ENCODE peak calls at places on chromosomes 12 and 14, in eight cellular contexts. One of them, this sample, is unnamed.

GRCh38 chr12:30417697-30418231 is 277.9 kb downstream of the IPO8 start:
- DNase-seq in body of pancreas: no peak
- DNase-seq in endothelial cell of umbilical vein: peak; percentile 10
- DNase-seq in spleen: no peak
- DNase-seq in IMR-90: peak; percentile 74
- DNase-seq in thyroid gland: no peak
- DNase-seq in sigmoid colon: no peak
- DNase-seq in ovary: no peak
- DNase-seq in this sample: no peak

GRCh38 chr12:53193953-53194716 is 12.9 kb downstream of the ITGB7 start:
- DNase-seq in thyroid gland: no peak
- DNase-seq in body of pancreas: no peak
- DNase-seq in endothelial cell of umbilical vein: no peak
- DNase-seq in IMR-90: no peak
- DNase-seq in sigmoid colon: no peak
- DNase-seq in spleen: no peak
- DNase-seq in ovary: no peak
- DNase-seq in this sample: no peak

GRCh38 chr14:67817750-67818438 is 1.5 kb upstream of the ZFYVE26 start:
- DNase-seq in sigmoid colon: no peak
- DNase-seq in thyroid gland: no peak
- DNase-seq in endothelial cell of umbilical vein: no peak
- DNase-seq in ovary: no peak
- DNase-seq in body of pancreas: no peak
- DNase-seq in spleen: no peak
- DNase-seq in IMR-90: no peak
- DNase-seq in this sample: peak; percentile 19

GRCh38 chr14:91331761-91332447 is 85.7 kb downstream of the CCDC88C start:
- DNase-seq in spleen: peak; percentile 88
- DNase-seq in sigmoid colon: no peak
- DNase-seq in thyroid gland: peak; percentile 26
- DNase-seq in endothelial cell of umbilical vein: peak; percentile 43
- DNase-seq in IMR-90: no peak
- DNase-seq in body of pancreas: no peak
- DNase-seq in ovary: no peak
- DNase-seq in this sample: no peak

GRCh38 chr12:6216581-6216980 is 16.4 kb downstream of the CD9 start:
- DNase-seq in thyroid gland: no peak
- DNase-seq in sigmoid colon: no peak
- DNase-seq in endothelial cell of umbilical vein: no peak
- DNase-seq in ovary: no peak
- DNase-seq in spleen: no peak
- DNase-seq in body of pancreas: no peak
- DNase-seq in IMR-90: no peak
- DNase-seq in this sample: no peak

GRCh38 chr12:66044731-66045130 is 85.8 kb downstream of the LLPH start:
- DNase-seq in body of pancreas: no peak
- DNase-seq in endothelial cell of umbilical vein: no peak
- DNase-seq in IMR-90: peak; percentile 63
- DNase-seq in spleen: no peak
- DNase-seq in thyroid gland: no peak
- DNase-seq in ovary: no peak
- DNase-seq in sigmoid colon: no peak
- DNase-seq in this sample: no peak

GRCh38 chr14:20501346-20501745 is 4.0 kb upstream of the RNASE10 start:
- DNase-seq in endothelial cell of umbilical vein: peak; percentile 45
- DNase-seq in ovary: no peak
- DNase-seq in spleen: no peak
- DNase-seq in IMR-90: peak; percentile 25
- DNase-seq in thyroid gland: no peak
- DNase-seq in sigmoid colon: no peak
- DNase-seq in body of pancreas: no peak
- DNase-seq in this sample: no peak

GRCh38 chr14:71365305-71365865 is 458.1 kb downstream of the PCNX1 start:
- DNase-seq in endothelial cell of umbilical vein: no peak
- DNase-seq in sigmoid colon: no peak
- DNase-seq in ovary: no peak
- DNase-seq in spleen: no peak
- DNase-seq in IMR-90: peak; percentile 56
- DNase-seq in thyroid gland: no peak
- DNase-seq in body of pancreas: no peak
- DNase-seq in this sample: no peak

GRCh38 chr14:104130974-104131651 is 7.3 kb upstream of the KIF26A start:
- DNase-seq in ovary: peak; percentile 41
- DNase-seq in sigmoid colon: peak; percentile 62
- DNase-seq in body of pancreas: peak; percentile 75
- DNase-seq in endothelial cell of umbilical vein: peak; percentile 29
- DNase-seq in spleen: peak; percentile 58
- DNase-seq in thyroid gland: peak; percentile 81
- DNase-seq in IMR-90: peak; percentile 1
- DNase-seq in this sample: peak; percentile 61

GRCh38 chr14:23864856-23865255 is 88.7 kb upstream of the DHRS4 start:
- DNase-seq in sigmoid colon: no peak
- DNase-seq in spleen: no peak
- DNase-seq in IMR-90: no peak
- DNase-seq in body of pancreas: no peak
- DNase-seq in thyroid gland: no peak
- DNase-seq in ovary: no peak
- DNase-seq in endothelial cell of umbilical vein: no peak
- DNase-seq in this sample: no peak

GRCh38 chr12:55728185-55728931 is 451 bp downstream of the CD63 start:
- DNase-seq in endothelial cell of umbilical vein: peak; percentile 61
- DNase-seq in ovary: peak; percentile 89
- DNase-seq in spleen: peak; percentile 92
- DNase-seq in thyroid gland: peak; percentile 88
- DNase-seq in IMR-90: peak; percentile 53
- DNase-seq in body of pancreas: peak; percentile 89
- DNase-seq in sigmoid colon: peak; percentile 94
- DNase-seq in this sample: peak; percentile 86

GRCh38 chr12:3456809-3457208 is 34.2 kb upstream of the PRMT8 start:
- DNase-seq in ovary: no peak
- DNase-seq in thyroid gland: no peak
- DNase-seq in IMR-90: no peak
- DNase-seq in sigmoid colon: no peak
- DNase-seq in endothelial cell of umbilical vein: no peak
- DNase-seq in spleen: no peak
- DNase-seq in body of pancreas: peak; percentile 40
- DNase-seq in this sample: no peak

GRCh38 chr14:100717371-100717770 is 9.3 kb upstream of the DLK1 start:
- DNase-seq in IMR-90: no peak
- DNase-seq in sigmoid colon: no peak
- DNase-seq in body of pancreas: no peak
- DNase-seq in ovary: no peak
- DNase-seq in thyroid gland: no peak
- DNase-seq in spleen: no peak
- DNase-seq in endothelial cell of umbilical vein: no peak
- DNase-seq in this sample: no peak

GRCh38 chr12:18882690-18883089 is 144.8 kb downstream of the CAPZA3 start:
- DNase-seq in spleen: no peak
- DNase-seq in endothelial cell of umbilical vein: no peak
- DNase-seq in body of pancreas: no peak
- DNase-seq in IMR-90: no peak
- DNase-seq in sigmoid colon: no peak
- DNase-seq in thyroid gland: no peak
- DNase-seq in ovary: no peak
- DNase-seq in this sample: no peak

GRCh38 chr12:4954632-4955354 is 45.1 kb downstream of the KCNA1 start:
- DNase-seq in IMR-90: no peak
- DNase-seq in spleen: no peak
- DNase-seq in endothelial cell of umbilical vein: no peak
- DNase-seq in sigmoid colon: no peak
- DNase-seq in body of pancreas: no peak
- DNase-seq in ovary: no peak
- DNase-seq in thyroid gland: peak; percentile 89
- DNase-seq in this sample: no peak

GRCh38 chr12:92272301-92272964 is 126.8 kb upstream of the BTG1 start:
- DNase-seq in ovary: no peak
- DNase-seq in spleen: no peak
- DNase-seq in endothelial cell of umbilical vein: no peak
- DNase-seq in thyroid gland: no peak
- DNase-seq in IMR-90: no peak
- DNase-seq in body of pancreas: no peak
- DNase-seq in sigmoid colon: no peak
- DNase-seq in this sample: no peak

GRCh38 chr14:47675489-47676300 is at the start of gene MDGA2:
- DNase-seq in endothelial cell of umbilical vein: no peak
- DNase-seq in IMR-90: no peak
- DNase-seq in thyroid gland: no peak
- DNase-seq in sigmoid colon: no peak
- DNase-seq in body of pancreas: no peak
- DNase-seq in spleen: peak; percentile 66
- DNase-seq in ovary: no peak
- DNase-seq in this sample: no peak

GRCh38 chr12:120841525-120841924 is 62.6 kb downstream of the SPPL3 start:
- DNase-seq in sigmoid colon: no peak
- DNase-seq in IMR-90: no peak
- DNase-seq in spleen: no peak
- DNase-seq in body of pancreas: no peak
- DNase-seq in thyroid gland: no peak
- DNase-seq in endothelial cell of umbilical vein: peak; percentile 33
- DNase-seq in ovary: no peak
- DNase-seq in this sample: no peak

GRCh38 chr12:122976648-122976975 is 1.6 kb downstream of the OGFOD2 start:
- DNase-seq in IMR-90: no peak
- DNase-seq in thyroid gland: no peak
- DNase-seq in sigmoid colon: no peak
- DNase-seq in endothelial cell of umbilical vein: no peak
- DNase-seq in ovary: no peak
- DNase-seq in body of pancreas: no peak
- DNase-seq in spleen: peak; percentile 81
- DNase-seq in this sample: no peak

GRCh38 chr14:35631071-35631805 is 97.3 kb downstream of the INSM2 start:
- DNase-seq in IMR-90: peak; percentile 2
- DNase-seq in endothelial cell of umbilical vein: no peak
- DNase-seq in spleen: no peak
- DNase-seq in body of pancreas: no peak
- DNase-seq in sigmoid colon: no peak
- DNase-seq in ovary: no peak
- DNase-seq in thyroid gland: no peak
- DNase-seq in this sample: no peak

GRCh38 chr14:96038920-96039632 is at the start of gene C14orf132:
- DNase-seq in endothelial cell of umbilical vein: peak; percentile 33
- DNase-seq in sigmoid colon: peak; percentile 85
- DNase-seq in body of pancreas: peak; percentile 64
- DNase-seq in spleen: peak; percentile 79
- DNase-seq in ovary: peak; percentile 66
- DNase-seq in IMR-90: peak; percentile 48
- DNase-seq in thyroid gland: peak; percentile 58
- DNase-seq in this sample: peak; percentile 55

GRCh38 chr12:51401020-51401419 is 9.8 kb upstream of the GALNT6 start:
- DNase-seq in spleen: no peak
- DNase-seq in thyroid gland: no peak
- DNase-seq in endothelial cell of umbilical vein: no peak
- DNase-seq in IMR-90: no peak
- DNase-seq in sigmoid colon: no peak
- DNase-seq in body of pancreas: no peak
- DNase-seq in ovary: no peak
- DNase-seq in this sample: no peak
- TF ChIP-seq POLR2A in spleen: no peak
- TF ChIP-seq POLR2A in thyroid gland: no peak
- TF ChIP-seq POLR2A in endothelial cell of umbilical vein: no peak
- TF ChIP-seq POLR2A in IMR-90: no peak
- TF ChIP-seq POLR2A in sigmoid colon: no peak
- TF ChIP-seq POLR2A in body of pancreas: no peak
- TF ChIP-seq POLR2A in ovary: no peak
- TF ChIP-seq POLR2A in this sample: no peak

GRCh38 chr12:106088246-106089200 is 50.2 kb downstream of the NUAK1 start:
- DNase-seq in sigmoid colon: no peak
- DNase-seq in ovary: peak; percentile 62
- DNase-seq in thyroid gland: no peak
- DNase-seq in spleen: no peak
- DNase-seq in IMR-90: no peak
- DNase-seq in body of pancreas: no peak
- DNase-seq in endothelial cell of umbilical vein: no peak
- DNase-seq in this sample: no peak
- H3K27ac ChIP-seq in sigmoid colon: no peak overlapping the region
- H3K27ac ChIP-seq in ovary: peak overlapping the region; percentile 80
- H3K27ac ChIP-seq in thyroid gland: peak overlapping the region; percentile 38
- H3K27ac ChIP-seq in spleen: no peak overlapping the region
- H3K27ac ChIP-seq in IMR-90: no peak overlapping the region
- H3K27ac ChIP-seq in body of pancreas: no peak overlapping the region
- H3K27ac ChIP-seq in endothelial cell of umbilical vein: no peak overlapping the region
- H3K27ac ChIP-seq in this sample: no peak overlapping the region

GRCh38 chr12:573226-573625 is 90.0 kb downstream of the NINJ2 start:
- DNase-seq in spleen: no peak
- DNase-seq in thyroid gland: no peak
- DNase-seq in sigmoid colon: peak; percentile 7
- DNase-seq in IMR-90: no peak
- DNase-seq in ovary: no peak
- DNase-seq in body of pancreas: no peak
- DNase-seq in endothelial cell of umbilical vein: no peak
- DNase-seq in this sample: no peak
- H3K4me1 ChIP-seq in spleen: peaks cover 36% of the 10 kb centered on the region
- H3K4me1 ChIP-seq in thyroid gland: peaks cover 8% of the 10 kb centered on the region
- H3K4me1 ChIP-seq in sigmoid colon: peaks cover 47% of the 10 kb centered on the region
- H3K4me1 ChIP-seq in IMR-90: peaks cover 17% of the 10 kb centered on the region
- H3K4me1 ChIP-seq in ovary: peaks cover 17% of the 10 kb centered on the region
- H3K4me1 ChIP-seq in body of pancreas: peaks cover 37% of the 10 kb centered on the region
- H3K4me1 ChIP-seq in endothelial cell of umbilical vein: peaks cover 32% of the 10 kb centered on the region
- H3K4me1 ChIP-seq in this sample: peaks cover 22% of the 10 kb centered on the region

GRCh38 chr14:77459072-77459723 is 1.3 kb downstream of the AHSA1 start:
- DNase-seq in spleen: no peak
- DNase-seq in IMR-90: peak; percentile 77
- DNase-seq in thyroid gland: peak; percentile 46
- DNase-seq in endothelial cell of umbilical vein: peak; percentile 84
- DNase-seq in ovary: peak; percentile 37
- DNase-seq in body of pancreas: peak; percentile 60
- DNase-seq in sigmoid colon: no peak
- DNase-seq in this sample: peak; percentile 93

GRCh38 chr14:77457522-77458248 is at the start of the genes AHSA1 and VIPAS39:
- DNase-seq in spleen: peak; percentile 96
- DNase-seq in IMR-90: peak; percentile 99
- DNase-seq in thyroid gland: peak; percentile 97
- DNase-seq in body of pancreas: peak; percentile 99
- DNase-seq in endothelial cell of umbilical vein: peak; percentile 99
- DNase-seq in sigmoid colon: peak; percentile 98
- DNase-seq in ovary: peak; percentile 91
- DNase-seq in this sample: peak; percentile 99

GRCh38 chr14:77455966-77456640 is 1.3 kb downstream of the VIPAS39 start:
- DNase-seq in spleen: no peak
- DNase-seq in sigmoid colon: no peak
- DNase-seq in endothelial cell of umbilical vein: no peak
- DNase-seq in ovary: no peak
- DNase-seq in thyroid gland: no peak
- DNase-seq in IMR-90: no peak
- DNase-seq in body of pancreas: no peak
- DNase-seq in this sample: no peak

GRCh38 chr14:77458249-77458950 is 507 bp downstream of the AHSA1 start:
- DNase-seq in spleen: peak; percentile 81
- DNase-seq in body of pancreas: peak; percentile 26
- DNase-seq in thyroid gland: peak; percentile 15
- DNase-seq in ovary: no peak
- DNase-seq in sigmoid colon: no peak
- DNase-seq in endothelial cell of umbilical vein: no peak
- DNase-seq in IMR-90: peak; percentile 18
- DNase-seq in this sample: peak; percentile 61

DNA sequence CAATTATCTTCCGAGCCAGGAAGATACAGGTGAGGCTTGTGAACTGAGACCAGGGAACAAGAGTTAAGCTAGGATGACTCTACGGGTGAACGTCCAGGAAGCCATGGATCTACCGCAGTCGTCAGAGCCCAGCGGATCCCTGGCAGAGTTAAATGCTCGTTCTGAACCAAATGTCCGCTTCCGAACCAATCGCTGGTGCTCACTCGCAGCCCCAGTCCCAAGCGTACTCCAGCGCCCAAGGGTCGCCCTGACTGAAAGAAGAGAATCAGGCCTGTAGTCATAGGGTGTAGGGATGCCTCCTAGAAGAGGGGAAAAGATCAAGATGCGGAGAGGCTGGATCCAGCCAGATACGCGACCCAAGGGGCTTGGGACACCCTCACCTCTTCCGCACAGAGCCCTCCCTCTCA is 283 bp downstream of the VIPAS39 start:
- DNase-seq in body of pancreas: peak; percentile 18
- DNase-seq in ovary: no peak
- DNase-seq in endothelial cell of umbilical vein: no peak
- DNase-seq in spleen: no peak
- DNase-seq in sigmoid colon: peak; percentile 64
- DNase-seq in IMR-90: peak; percentile 40
- DNase-seq in thyroid gland: no peak
- DNase-seq in this sample: no peak
- TF ChIP-seq POLR2A in body of pancreas: no peak
- TF ChIP-seq POLR2A in ovary: no peak
- TF ChIP-seq POLR2A in endothelial cell of umbilical vein: peak; percentile 95
- TF ChIP-seq POLR2A in spleen: no peak
- TF ChIP-seq POLR2A in sigmoid colon: no peak
- TF ChIP-seq POLR2A in IMR-90: no peak
- TF ChIP-seq POLR2A in thyroid gland: no peak
- TF ChIP-seq POLR2A in this sample: no peak

This sample was measured in adrenal gland.